ENCODE peak calls at places on chromosomes 12 and 14, in five cellular contexts. O is K562, W is A549, R is suprapubic skin, Z is ovary. M is an unnamed sample.
A peak's percentile ranks its signal among the peaks of the same experiment; 100 is the strongest.

GRCh38 chr14:21840765-21841164 is 167.1 kb upstream of the OR4E1 start:
- DNase-seq in O (no peak), R (no peak), W (peak; percentile 50), Z (no peak), M (no peak)

GRCh38 chr14:22887260-22887989 is 4.4 kb downstream of the REM2 start:
- DNase-seq in R (no peak), Z (peak; percentile 58), O (peak; percentile 49), W (peak; percentile 91), M (peak; percentile 80)

GRCh38 chr12:2376855-2377657 is 324.3 kb downstream of the CACNA1C start:
- DNase-seq in R (no peak), O (no peak), Z (no peak), W (no peak), M (peak; percentile 48)

GRCh38 chr14:87797001-87797400 is 196.0 kb downstream of the GALC start:
- DNase-seq in R (no peak), Z (no peak), W (no peak), O (no peak), M (no peak)

GRCh38 chr14:35336171-35337073 is 44.2 kb downstream of the PSMA6 start:
- DNase-seq in R (peak; percentile 92), Z (peak; percentile 98), O (peak; percentile 62), W (peak; percentile 98), M (peak; percentile 98)

GRCh38 chr12:105175397-105175990 is 60.5 kb downstream of the APPL2 start:
- DNase-seq in R (no peak), W (no peak), Z (no peak), O (peak; percentile 24), M (no peak)

GRCh38 chr12:119283315-119283714 is 51.2 kb upstream of the CCDC60 start:
- DNase-seq in R (no peak), W (no peak), Z (no peak), O (no peak), M (no peak)

GRCh38 chr12:93751864-93752610 is 74.9 kb downstream of the CRADD start:
- DNase-seq in Z (no peak), O (no peak), W (no peak), R (no peak), M (no peak)

GRCh38 chr12:113190761-113191160 is 5.2 kb downstream of the RITA1 start:
- DNase-seq in R (no peak), W (peak; percentile 86), Z (no peak), O (peak; percentile 74), M (no peak)

GRCh38 chr12:31368666-31369361 is 42.9 kb upstream of the SINHCAF start:
- DNase-seq in Z (no peak), W (no peak), O (no peak), R (no peak), M (no peak)

GRCh38 chr12:64392221-64392620 is 1.7 kb upstream of the C12orf56 start:
- DNase-seq in O (peak; percentile 36), Z (no peak), R (no peak), W (peak; percentile 74), M (no peak)

GRCh38 chr12:111304642-111305071 is 64.2 kb downstream of the PHETA1 start:
- DNase-seq in R (no peak), W (peak; percentile 69), O (peak; percentile 77), Z (no peak), M (no peak)

GRCh38 chr14:21719841-21720240 is 46.2 kb upstream of the OR4E1 start:
- DNase-seq in O (no peak), R (no peak), Z (no peak), W (no peak), M (no peak)

GRCh38 chr14:55297611-55298323 is 26.5 kb downstream of the FBXO34 start:
- DNase-seq in O (no peak), Z (no peak), R (no peak), W (peak; percentile 42), M (no peak)

GRCh38 chr14:100762089-100762515 is 35.4 kb downstream of the DLK1 start:
- DNase-seq in R (peak; percentile 18), W (peak; percentile 60), Z (no peak), O (no peak), M (no peak)

GRCh38 chr12:126668961-126669360 is 1598.0 kb upstream of the TMEM132C start:
- DNase-seq in R (no peak), Z (no peak), W (no peak), O (no peak), M (no peak)

GRCh38 chr12:26119391-26119981 is 5.4 kb downstream of the BHLHE41 start:
- DNase-seq in Z (no peak), O (peak; percentile 15), R (no peak), W (peak; percentile 79), M (no peak)

GRCh38 chr12:14258468-14258947 is 107.0 kb upstream of the ATF7IP start:
- DNase-seq in R (no peak), Z (peak; percentile 46), O (peak; percentile 27), W (no peak), M (no peak)

GRCh38 chr14:55077155-55077554 is 25.7 kb downstream of the MAPK1IP1L start:
- DNase-seq in W (peak; percentile 32), R (no peak), O (no peak), Z (no peak), M (no peak)

GRCh38 chr12:112908548-112908947 is 1.8 kb downstream of the OAS1 start:
- DNase-seq in W (no peak), R (no peak), Z (no peak), O (no peak), M (no peak)

GRCh38 chr12:117551698-117552097 is 190.3 kb upstream of the NOS1 start:
- DNase-seq in O (no peak), Z (no peak), R (no peak), W (no peak), M (no peak)
- TF ChIP-seq EP300 in O (no peak), Z (no peak), R (no peak), W (no peak), M (no peak)

DNA sequence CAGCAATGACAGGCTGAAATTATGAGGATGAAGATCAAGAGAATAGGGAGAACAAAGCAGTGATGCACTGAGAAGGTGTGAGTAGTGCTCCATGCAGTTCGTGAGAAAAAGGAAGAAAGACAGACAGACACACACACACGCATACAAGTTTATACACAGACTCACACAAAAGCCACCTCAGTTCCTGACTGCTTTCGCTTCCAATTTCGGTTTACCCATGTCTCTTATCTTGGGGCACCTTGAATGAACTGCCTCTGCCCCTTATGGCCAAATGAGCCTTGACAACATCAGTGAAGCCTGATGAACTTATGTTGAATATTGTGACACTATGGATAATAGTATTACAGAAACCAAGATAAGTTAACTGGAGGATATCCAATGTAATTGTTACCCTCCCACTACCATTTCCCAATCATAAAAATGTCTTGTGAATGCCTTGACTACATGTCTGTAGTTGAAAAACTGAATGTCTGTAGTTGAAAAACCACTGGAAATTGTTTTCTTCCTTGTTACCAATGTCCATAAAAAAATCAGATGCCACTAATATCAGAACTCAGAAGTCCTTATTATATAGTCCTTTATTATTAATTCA is 380.4 kb upstream of the DDHD1 start:
- DNase-seq in W (no peak), R (no peak), O (no peak), Z (no peak), M (no peak)
- TF ChIP-seq EP300 in W (no peak), R (no peak), O (no peak), Z (no peak), M (no peak)

GRCh38 chr14:26960049-26960688 is 362.3 kb upstream of the NOVA1 start:
- DNase-seq in O (no peak), Z (no peak), R (no peak), W (no peak), M (no peak)
- TF ChIP-seq EP300 in O (no peak), Z (no peak), R (no peak), W (no peak), M (no peak)

DNA sequence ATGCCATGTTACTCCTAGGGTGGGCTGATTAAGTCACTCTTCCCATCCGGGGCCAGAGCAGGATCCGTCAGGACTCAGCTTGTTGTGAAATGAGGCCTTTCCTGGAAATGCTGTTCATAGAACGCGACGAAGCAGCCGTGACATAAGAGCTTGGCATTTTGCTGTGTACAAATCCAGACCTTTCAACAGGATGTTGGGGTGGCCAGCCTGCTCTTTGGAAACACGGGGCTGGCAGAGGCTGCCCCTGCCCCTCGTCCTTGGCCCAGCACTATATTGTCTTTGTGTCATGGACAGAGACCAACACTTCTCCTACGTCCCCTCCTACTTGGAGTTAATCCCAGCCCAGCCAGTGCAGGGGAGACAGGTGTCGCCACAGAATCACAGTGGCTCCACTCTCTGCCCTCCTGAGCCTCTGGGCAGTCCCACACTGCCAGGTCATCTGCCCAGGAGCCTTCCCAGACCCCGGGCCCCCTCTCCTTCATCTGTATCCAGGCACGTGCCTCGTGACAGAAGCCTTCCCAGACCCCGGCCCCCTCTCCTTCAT is 18.6 kb upstream of the EIF5 start:
- DNase-seq in R (no peak), O (no peak), Z (peak; percentile 58), W (no peak), M (no peak)
- TF ChIP-seq EP300 in R (no peak), O (peak; percentile 45), Z (no peak), W (no peak), M (no peak)

GRCh38 chr12:118107694-118108093 is 3.9 kb upstream of the VSIG10 start:
- DNase-seq in R (no peak), O (no peak), Z (no peak), W (no peak), M (no peak)

GRCh38 chr12:118107026-118107425 is 3.2 kb upstream of the VSIG10 start:
- DNase-seq in Z (no peak), W (no peak), R (no peak), O (no peak), M (no peak)

GRCh38 chr12:118103601-118104382 is at the start of gene VSIG10:
- DNase-seq in O (peak; percentile 78), Z (peak; percentile 80), W (peak; percentile 81), R (peak; percentile 85), M (peak; percentile 91)

GRCh38 chr12:118103231-118103600 is 595 bp downstream of the VSIG10 start:
- DNase-seq in O (no peak), R (peak; percentile 79), Z (peak; percentile 57), W (peak; percentile 28), M (peak; percentile 66)

GRCh38 chr12:118109088-118109487 is 5.3 kb upstream of the VSIG10 start:
- DNase-seq in W (no peak), Z (no peak), O (no peak), R (no peak), M (no peak)
- TF ChIP-seq EP300 in W (no peak), Z (no peak), O (no peak), R (no peak), M (no peak)

GRCh38 chr14:23953464-23954278 is at the start of gene DHRS4:
- DNase-seq in O (peak; percentile 70), R (peak; percentile 91), W (peak; percentile 85), Z (peak; percentile 88), M (peak; percentile 90)
- TF ChIP-seq EP300 in O (no peak), R (no peak), W (no peak), Z (no peak), M (no peak)

DNA sequence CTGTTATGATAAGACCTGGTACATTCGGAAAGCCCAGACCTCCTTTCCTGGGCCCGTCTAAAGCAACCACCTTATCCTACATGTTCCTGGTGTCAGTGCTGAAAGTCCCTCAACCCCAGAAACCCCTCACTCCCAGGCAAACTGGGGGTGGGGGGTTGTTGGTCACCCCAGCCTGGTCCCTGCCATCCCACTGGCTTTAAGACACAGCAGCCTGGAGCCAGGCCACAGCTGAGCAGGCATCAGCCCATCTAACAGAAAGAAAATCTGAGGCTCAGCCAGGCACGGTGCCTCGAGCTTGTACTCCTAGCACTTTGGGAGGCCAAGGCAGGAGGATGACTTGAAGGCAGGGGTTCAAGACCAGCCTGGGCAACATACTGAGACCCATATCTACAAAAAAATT is 4.5 kb downstream of the SELPLG start:
- DNase-seq in W (no peak), R (no peak), O (peak; percentile 26), Z (peak; percentile 24), M (no peak)
- TF ChIP-seq EP300 in W (no peak), R (no peak), O (no peak), Z (no peak), M (no peak)